ENCODE peak calls at places on chromosomes 13 and 19, in seven cellular contexts. R is H1, N is astrocyte, F is PC-3, V is mammary epithelial cell, U is HCT116, G is fibroblast of lung. M is an unnamed sample. For H4K20me1, the result is how much of the 10 kb centered on the place peaks cover.

GRCh38 chr13:36913463-36913862 is 6.6 kb downstream of the SMAD9 start:
- DNase-seq in R (no peak), N (no peak), F (peak), V (no peak), U (no peak), G (no peak), M (no peak)

GRCh38 chr19:49423985-49424303 is 703 bp upstream of the PTH2 start:
- DNase-seq in R (no peak), N (no peak), F (no peak), V (no peak), U (no peak), G (no peak), M (no peak)

GRCh38 chr13:92029641-92030040 is 631.2 kb downstream of the GPC5 start:
- DNase-seq in R (no peak), N (no peak), F (no peak), V (no peak), U (no peak), G (no peak), M (no peak)

GRCh38 chr19:15443838-15444237 is 5.9 kb downstream of the WIZ start:
- DNase-seq in R (no peak), N (no peak), F (no peak), V (no peak), U (no peak), G (no peak), M (no peak)

GRCh38 chr13:36432106-36432544 is at the start of gene CCNA1:
- DNase-seq in R (peak), N (no peak), F (peak), V (peak), U (no peak), G (peak), M (no peak)

GRCh38 chr19:46116121-46116520 is 8.4 kb downstream of the IGFL3 start:
- DNase-seq in R (no peak), N (peak), F (no peak), V (peak), U (no peak), G (peak), M (no peak)

GRCh38 chr19:6092329-6093286 is 17.7 kb downstream of the RFX2 start:
- DNase-seq in R (peak), N (peak), F (peak), V (peak), U (peak), G (peak), M (no peak)

GRCh38 chr19:45507864-45508680 is 793 bp downstream of the VASP start:
- DNase-seq in R (no peak), N (no peak), F (no peak), V (no peak), U (no peak), G (peak), M (peak)

GRCh38 chr19:47495478-47496372 is 11.7 kb upstream of the KPTN start:
- DNase-seq in R (no peak), N (no peak), F (no peak), V (no peak), U (no peak), G (no peak), M (no peak)

GRCh38 chr13:44819245-44819644 is 170.0 kb downstream of the NUFIP1 start:
- DNase-seq in R (no peak), N (peak), F (peak), V (peak), U (peak), G (peak), M (no peak)

DNA sequence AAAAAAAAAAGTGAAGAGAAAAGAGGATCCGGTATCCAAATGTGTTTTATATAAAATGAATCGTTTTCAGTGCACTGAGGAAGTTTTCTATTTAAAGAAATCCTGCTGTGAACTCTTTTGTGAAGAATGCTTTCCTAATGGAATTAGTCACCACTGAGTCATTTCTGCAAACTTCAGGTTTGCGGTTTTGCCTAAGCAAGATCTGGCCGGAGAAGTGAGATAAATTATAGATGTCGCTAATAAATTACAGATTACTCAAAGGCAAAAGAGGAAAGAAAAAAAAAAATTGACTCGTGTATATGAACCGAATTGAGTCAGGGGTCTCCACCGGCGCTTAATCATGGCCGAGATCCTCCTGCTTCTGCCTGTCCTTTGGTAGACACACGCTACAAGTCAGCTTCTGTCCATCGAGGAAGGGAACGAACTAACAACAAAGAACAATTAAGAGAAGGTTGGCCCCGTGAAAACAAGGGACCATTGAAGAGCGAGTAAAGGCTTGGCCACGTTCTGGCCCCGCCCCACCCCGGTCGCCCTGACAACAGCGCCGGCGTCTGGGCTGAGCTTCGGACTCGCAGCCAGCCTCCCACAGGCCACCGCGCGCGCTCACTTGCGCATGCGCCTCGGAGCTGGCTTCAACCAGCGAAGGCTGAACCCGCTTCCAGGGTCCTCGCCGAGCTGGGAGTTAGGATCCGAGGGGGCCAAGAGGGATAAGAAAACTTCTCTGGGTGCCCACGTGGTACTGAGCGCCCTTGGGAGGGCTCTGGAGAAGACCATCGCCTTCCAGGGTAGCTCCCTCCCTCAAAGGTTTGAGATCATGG is 33.0 kb upstream of the MRI1 start:
- DNase-seq in R (peak), N (peak), F (peak), V (peak), U (peak), G (peak), M (peak)
- TF ChIP-seq CTCF in R (no peak), N (no peak), F (no peak), V (no peak), U (no peak), G (no peak), M (no peak)

GRCh38 chr19:42334697-42335373 is 9.4 kb downstream of the MEGF8 start:
- DNase-seq in R (no peak), N (no peak), F (no peak), V (no peak), U (no peak), G (no peak), M (no peak)

GRCh38 chr19:42333975-42334696 is 8.7 kb downstream of the MEGF8 start:
- DNase-seq in R (no peak), N (no peak), F (no peak), V (no peak), U (no peak), G (no peak), M (no peak)

GRCh38 chr19:42335374-42335936 is 10.0 kb downstream of the MEGF8 start:
- DNase-seq in R (no peak), N (no peak), F (no peak), V (no peak), U (no peak), G (no peak), M (no peak)

GRCh38 chr19:42333018-42333417 is 7.6 kb downstream of the MEGF8 start:
- DNase-seq in R (no peak), N (no peak), F (no peak), V (no peak), U (no peak), G (no peak), M (no peak)

DNA sequence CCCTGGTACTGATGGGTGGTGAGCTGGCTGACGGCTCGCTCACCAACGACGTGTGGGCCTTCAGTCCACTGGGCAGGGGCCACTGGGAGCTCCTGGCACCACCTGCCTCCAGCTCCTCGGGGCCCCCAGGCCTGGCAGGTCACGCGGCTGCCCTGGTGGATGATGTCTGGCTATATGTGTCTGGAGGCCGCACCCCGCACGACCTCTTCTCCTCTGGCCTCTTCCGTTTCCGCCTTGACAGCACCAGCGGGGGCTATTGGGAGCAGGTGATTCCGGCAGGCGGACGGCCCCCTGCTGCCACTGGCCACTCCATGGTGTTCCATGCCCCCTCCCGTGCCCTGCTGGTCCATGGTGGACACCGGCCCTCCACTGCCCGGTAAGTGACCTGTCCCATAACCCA is 10.5 kb downstream of the MEGF8 start:
- DNase-seq in R (no peak), N (no peak), F (no peak), V (no peak), U (no peak), G (no peak), M (no peak)
- H3K4me3 ChIP-seq in R (no peak), N (no peak), F (no peak), V (no peak), U (no peak), G (no peak), M (no peak)

DNA sequence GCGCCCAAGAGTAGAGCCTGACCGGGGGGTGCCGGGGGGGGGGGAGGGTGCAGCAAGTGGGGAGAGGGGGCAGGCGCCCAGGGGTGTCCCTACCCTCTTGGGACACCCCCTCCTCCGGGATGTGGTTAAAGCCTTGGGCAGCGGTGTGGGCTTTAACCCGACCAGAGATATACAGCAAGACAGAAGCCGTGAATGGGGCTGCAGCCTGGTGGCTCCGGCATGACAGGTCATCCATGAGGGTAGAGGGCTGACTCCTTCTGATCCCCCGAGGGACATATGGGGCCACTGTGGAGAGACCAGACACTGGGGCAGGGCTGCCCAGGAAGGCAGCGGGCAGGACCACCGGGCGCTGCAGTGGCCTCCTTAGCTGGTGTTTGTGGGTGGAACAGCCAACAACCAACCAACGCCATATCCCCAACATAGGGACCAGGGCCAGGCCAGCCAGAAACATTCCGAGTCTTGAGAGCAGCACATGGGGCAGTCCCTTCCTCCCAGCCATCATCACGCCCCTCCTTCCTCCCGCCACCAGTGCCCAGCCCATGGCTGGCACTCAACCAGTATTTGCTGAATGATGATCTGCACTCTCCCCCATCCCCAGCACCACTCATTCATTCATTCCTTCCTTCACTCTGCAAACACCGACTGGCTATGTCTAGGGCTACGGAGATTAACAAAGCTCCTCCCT is 18.2 kb downstream of the ELAVL1 start:
- DNase-seq in R (no peak), N (no peak), F (peak), V (no peak), U (no peak), G (peak), M (no peak)
- H4K20me1 ChIP-seq in R (half or more), N (half or more), F (under half), V (under half), U (under half), G (under half), M (under half)

GRCh38 chr13:97727991-97728390 is 225.5 kb upstream of the IPO5 start:
- DNase-seq in R (no peak), N (no peak), F (no peak), V (no peak), U (no peak), G (no peak), M (no peak)

GRCh38 chr13:97724450-97724849 is 229.0 kb upstream of the IPO5 start:
- DNase-seq in R (no peak), N (no peak), F (no peak), V (no peak), U (no peak), G (no peak), M (no peak)

GRCh38 chr13:97720881-97721280 is 232.6 kb upstream of the IPO5 start:
- DNase-seq in R (no peak), N (no peak), F (no peak), V (no peak), U (no peak), G (no peak), M (no peak)

GRCh38 chr13:97723655-97724054 is 229.8 kb upstream of the IPO5 start:
- DNase-seq in R (no peak), N (no peak), F (no peak), V (no peak), U (no peak), G (no peak), M (no peak)

GRCh38 chr13:97726664-97727235 is 226.7 kb upstream of the IPO5 start:
- DNase-seq in R (no peak), N (no peak), F (no peak), V (no peak), U (no peak), G (no peak), M (no peak)
- TF ChIP-seq CTCF in R (no peak), N (no peak), F (no peak), V (no peak), U (no peak), G (no peak), M (no peak)

DNA sequence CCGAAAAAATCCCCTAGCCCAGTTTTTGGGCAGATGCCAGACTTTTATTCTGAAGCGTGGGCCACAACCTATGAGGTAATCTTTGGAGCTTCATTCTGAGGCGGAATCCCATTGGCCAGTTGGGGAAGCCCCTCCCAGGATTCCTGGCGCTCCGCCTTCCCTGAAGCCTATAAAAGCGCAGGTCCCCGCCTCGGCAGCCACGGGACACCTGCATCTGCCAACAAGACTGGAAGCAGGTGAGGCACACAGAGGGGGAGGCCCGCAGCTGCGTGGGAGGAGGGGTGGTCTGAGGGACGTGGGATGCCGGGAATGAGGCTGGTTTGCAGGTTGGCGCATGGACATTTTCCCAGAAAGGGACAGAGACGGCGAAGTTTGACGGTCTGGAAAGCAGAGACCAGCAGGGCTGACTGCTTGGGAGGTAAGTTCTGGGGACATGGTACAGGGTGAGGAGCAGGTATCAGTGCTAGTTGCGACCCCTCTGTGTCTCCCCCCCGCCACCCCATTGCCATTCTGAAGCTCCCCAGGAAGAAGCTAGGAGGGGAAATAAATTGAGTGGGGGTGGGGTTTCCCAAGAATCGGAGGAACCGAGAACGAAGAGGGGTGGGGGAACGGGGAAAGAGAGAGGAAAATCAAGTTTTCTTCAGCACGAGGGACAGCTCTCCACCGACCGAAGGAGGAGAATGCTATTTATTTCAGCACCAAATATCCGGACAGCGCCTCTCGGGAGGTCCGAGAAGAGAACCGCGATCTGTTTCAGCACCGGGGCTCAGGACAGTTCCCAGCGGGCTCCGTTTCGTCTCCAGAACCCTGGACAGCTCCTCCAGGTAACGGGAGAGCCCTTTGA is 22.4 kb upstream of the FEM1A start:
- DNase-seq in R (peak), N (peak), F (peak), V (peak), U (peak), G (peak), M (peak)
- H3K4me3 ChIP-seq in R (no peak), N (no peak), F (no peak), V (no peak), U (no peak), G (no peak), M (no peak)